ENCODE peak calls at places on chromosome 3, in five cellular contexts. H is activated gamma-delta T cell treated with anti-CD3 and anti-CD28 coated beads, Interleukin-2, amount 50 U/mL, for 16 hours; P is DMS153; R is germinal center; B is NCI-H524 treated with DMSO at 0.1 percent for 48 hours. Q is an unnamed sample.

GRCh38 chr3:107965141-107965540 is 125.7 kb downstream of the CD47 start:
- DNase-seq in H (no peak), P (no peak), R (no peak), B (no peak), Q (no peak)

GRCh38 chr3:143697975-143698374 is 150.3 kb downstream of the SLC9A9 start:
- DNase-seq in H (no peak), P (no peak), R (no peak), B (no peak), Q (no peak)

GRCh38 chr3:195032106-195032759 is 238.7 kb downstream of the XXYLT1 start:
- DNase-seq in H (no peak), P (peak; percentile 89), R (no peak), B (no peak), Q (no peak)

GRCh38 chr3:76199382-76199781 is 414.0 kb upstream of the ZNF717 start:
- DNase-seq in H (no peak), P (no peak), R (no peak), B (no peak), Q (no peak)

GRCh38 chr3:50338989-50339388 is 1.6 kb downstream of the RASSF1 start:
- DNase-seq in H (no peak), P (no peak), R (no peak), B (no peak), Q (no peak)

GRCh38 chr3:171028025-171028778 is 1.7 kb upstream of the SLC2A2 start:
- DNase-seq in H (peak; percentile 1), P (no peak), R (no peak), B (peak; percentile 79), Q (peak; percentile 18)

GRCh38 chr3:46665763-46666470 is 27.6 kb downstream of the ALS2CL start:
- DNase-seq in H (no peak), P (no peak), R (no peak), B (no peak), Q (no peak)

GRCh38 chr3:129548566-129548965 is 5.6 kb downstream of the H1-8 start:
- DNase-seq in H (no peak), P (no peak), R (no peak), B (no peak), Q (no peak)

GRCh38 chr3:149810846-149811245 is 2.2 kb upstream of the RNF13 start:
- DNase-seq in H (no peak), P (no peak), R (no peak), B (no peak), Q (no peak)

GRCh38 chr3:39191103-39191502 is 1.3 kb downstream of the XIRP1 start:
- DNase-seq in H (no peak), P (no peak), R (no peak), B (no peak), Q (no peak)

GRCh38 chr3:126448141-126448892 is 27.4 kb downstream of the ZXDC start:
- DNase-seq in H (no peak), P (no peak), R (no peak), B (peak; percentile 22), Q (no peak)

GRCh38 chr3:187104956-187105355 is 34.3 kb downstream of the RPL39L start:
- DNase-seq in H (no peak), P (no peak), R (no peak), B (no peak), Q (no peak)

GRCh38 chr3:74445541-74445940 is 168.9 kb downstream of the CNTN3 start:
- DNase-seq in H (no peak), P (no peak), R (no peak), B (no peak), Q (no peak)

GRCh38 chr3:198046120-198046857 is 86.3 kb downstream of the LMLN start:
- DNase-seq in H (no peak), P (no peak), R (no peak), B (no peak), Q (no peak)

GRCh38 chr3:5058463-5058862 is 63.6 kb upstream of the ARL8B start:
- DNase-seq in H (no peak), P (no peak), R (no peak), B (no peak), Q (no peak)